ENCODE peak calls at places on chromosomes 4 and X, in four cellular contexts. W is HL-60, F is K562, K is GM12878. V is an unnamed sample.

GRCh38 chr4:146654648-146654975 is 15.9 kb downstream of the POU4F2 start:
- DNase-seq in W (no peak), F (no peak), K (no peak), V (no peak)

GRCh38 chrX:136065044-136065671 is 79.9 kb downstream of the SLC9A6 start:
- DNase-seq in W (peak; percentile 41), F (no peak), K (no peak), V (no peak)

GRCh38 chrX:119189586-119189985 is 46.5 kb upstream of the PGRMC1 start:
- DNase-seq in W (no peak), F (no peak), K (no peak), V (no peak)

GRCh38 chr4:155402941-155403340 is 26.2 kb upstream of the MAP9 start:
- DNase-seq in W (no peak), F (no peak), K (no peak), V (no peak)

GRCh38 chr4:24991015-24991414 is 39.7 kb downstream of the LGI2 start:
- DNase-seq in W (no peak), F (no peak), K (no peak), V (no peak)

GRCh38 chr4:137623013-137623412 is 90.7 kb upstream of the PCDH18 start:
- DNase-seq in W (no peak), F (no peak), K (no peak), V (no peak)

GRCh38 chrX:115261148-115261547 is 27.3 kb upstream of the LRCH2 start:
- DNase-seq in W (no peak), F (no peak), K (no peak), V (no peak)

GRCh38 chr4:127055349-127055748 is 577.4 kb upstream of the INTU start:
- DNase-seq in W (no peak), F (no peak), K (no peak), V (no peak)

GRCh38 chr4:386708-387105 is 49.1 kb downstream of the ZNF141 start:
- DNase-seq in W (no peak), F (no peak), K (no peak), V (no peak)

GRCh38 chrX:96314974-96315373 is 369.7 kb upstream of the DIAPH2 start:
- DNase-seq in W (no peak), F (no peak), K (no peak), V (no peak)

GRCh38 chr4:112277220-112277619 is 8.5 kb downstream of the TIFA start:
- DNase-seq in W (no peak), F (no peak), K (no peak), V (no peak)

GRCh38 chrX:74371399-74371798 is 49.9 kb upstream of the SLC16A2 start:
- DNase-seq in W (no peak), F (no peak), K (no peak), V (no peak)

GRCh38 chr4:12375805-12376204 is 947.1 kb upstream of the HS3ST1 start:
- DNase-seq in W (no peak), F (no peak), K (no peak), V (no peak)

GRCh38 chr4:37827030-37827705 is 682 bp downstream of the PGM2 start:
- DNase-seq in W (no peak), F (no peak), K (no peak), V (peak; percentile 35)

GRCh38 chr4:128286474-128287158 is 997 bp downstream of the PGRMC2 start:
- DNase-seq in W (peak; percentile 34), F (peak; percentile 33), K (no peak), V (no peak)

GRCh38 chr4:25080571-25080970 is 49.8 kb upstream of the LGI2 start:
- DNase-seq in W (no peak), F (no peak), K (no peak), V (no peak)

GRCh38 chr4:76198411-76199237 is 15.0 kb downstream of the SCARB2 start:
- DNase-seq in W (peak; percentile 76), F (peak; percentile 37), K (peak; percentile 87), V (no peak)

GRCh38 chrX:41785685-41786084 is 61.7 kb downstream of the GPR82 start:
- DNase-seq in W (no peak), F (no peak), K (no peak), V (no peak)

GRCh38 chr4:48698029-48698901 is 81.8 kb downstream of the FRYL start:
- DNase-seq in W (peak; percentile 75), F (peak; percentile 12), K (no peak), V (no peak)

GRCh38 chr4:77617203-77617602 is 11.6 kb downstream of the CXCL13 start:
- DNase-seq in W (no peak), F (no peak), K (no peak), V (no peak)

GRCh38 chrX:120000490-120001246 is 57.1 kb upstream of the NKAP start:
- DNase-seq in W (no peak), F (no peak), K (no peak), V (no peak)

GRCh38 chr4:85565761-85566480 is 91.0 kb downstream of the ARHGAP24 start:
- DNase-seq in W (no peak), F (no peak), K (peak; percentile 32), V (no peak)

GRCh38 chr4:8600266-8600665 is 7.7 kb downstream of the CPZ start:
- DNase-seq in W (no peak), F (no peak), K (no peak), V (no peak)

GRCh38 chr4:48109413-48110263 is 24.4 kb downstream of the TXK start:
- DNase-seq in W (peak; percentile 32), F (no peak), K (no peak), V (peak; percentile 22)

GRCh38 chr4:13547563-13548041 is 3.3 kb upstream of the NKX3-2 start:
- DNase-seq in W (no peak), F (no peak), K (no peak), V (peak; percentile 39)

GRCh38 chrX:9875801-9876200 is 89.6 kb downstream of the SHROOM2 start:
- DNase-seq in W (no peak), F (no peak), K (no peak), V (no peak)
- TF ChIP-seq SPI1 in W (no peak), F (no peak), K (no peak), V (no peak)

GRCh38 chrX:108090474-108091265 is 672 bp downstream of the PSMD10 start:
- DNase-seq in W (no peak), F (no peak), K (no peak), V (no peak)
- TF ChIP-seq POLR2AphosphoS5 in W (no peak), F (no peak), K (no peak), V (no peak)

GRCh38 chr4:169267070-169267469 is 3.7 kb downstream of the SH3RF1 start:
- DNase-seq in W (no peak), F (no peak), K (no peak), V (no peak)

GRCh38 chr4:169271692-169272007 is 894 bp upstream of the SH3RF1 start:
- DNase-seq in W (no peak), F (no peak), K (no peak), V (no peak)

GRCh38 chr4:169270156-169270809 is 473 bp downstream of the SH3RF1 start:
- DNase-seq in W (peak; percentile 59), F (peak; percentile 32), K (no peak), V (peak; percentile 63)

GRCh38 chr4:169270810-169271691 is at the start of gene SH3RF1:
- DNase-seq in W (peak; percentile 54), F (peak; percentile 53), K (no peak), V (peak; percentile 63)

GRCh38 chr4:169268951-169269781 is 1.6 kb downstream of the SH3RF1 start:
- DNase-seq in W (no peak), F (no peak), K (no peak), V (no peak)
- TF ChIP-seq SPI1 in W (no peak), F (no peak), K (no peak), V (no peak)

GRCh38 chrX:24283122-24283789 is 30.6 kb downstream of the SUPT20HL2 start:
- DNase-seq in W (no peak), F (no peak), K (no peak), V (no peak)
- TF ChIP-seq POLR2AphosphoS5 in W (no peak), F (no peak), K (no peak), V (no peak)

GRCh38 chrX:47080915-47081236 is 2.6 kb downstream of the RGN start:
- DNase-seq in W (no peak), F (no peak), K (no peak), V (no peak)

GRCh38 chrX:47078129-47079043 is at the start of gene RGN:
- DNase-seq in W (no peak), F (no peak), K (no peak), V (no peak)

DNA sequence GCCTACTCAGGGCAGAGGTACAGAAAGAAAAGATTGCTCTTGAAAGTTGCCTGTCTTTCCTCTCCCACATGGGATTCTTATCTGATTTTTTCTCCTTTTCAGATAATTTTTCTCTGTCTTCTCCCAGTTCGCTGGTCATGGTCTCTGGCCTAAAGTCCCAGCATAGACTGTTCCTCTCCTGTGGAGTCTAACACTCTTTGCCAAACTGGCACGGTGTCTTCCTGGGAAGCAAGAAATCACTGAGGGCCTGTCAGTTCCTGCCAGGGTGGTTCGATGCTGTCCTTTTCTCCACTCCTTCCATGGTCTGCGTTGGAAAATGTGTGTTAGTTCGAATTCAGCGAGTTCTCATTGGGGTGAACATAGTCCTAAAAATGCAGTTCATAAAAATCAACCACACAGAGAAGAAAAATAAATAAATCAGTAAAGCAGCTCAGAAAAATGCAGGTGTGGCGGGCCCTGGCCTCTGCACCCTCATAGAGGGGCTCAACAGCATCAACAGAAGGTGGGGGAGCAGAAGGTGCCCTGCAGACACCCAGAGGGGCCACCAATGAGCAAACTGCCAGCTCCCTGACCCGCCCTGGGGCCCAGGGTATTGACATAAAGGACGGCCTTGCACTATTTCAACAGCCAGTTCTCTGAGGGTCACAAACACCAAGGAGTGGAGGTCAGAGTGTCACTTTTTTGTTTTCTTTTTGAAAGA is 2.1 kb downstream of the RGN start:
- DNase-seq in W (no peak), F (no peak), K (no peak), V (no peak)
- TF ChIP-seq SPI1 in W (no peak), F (no peak), K (no peak), V (no peak)

GRCh38 chr4:10018818-10019438 is 2.4 kb downstream of the SLC2A9 start:
- DNase-seq in W (peak; percentile 97), F (peak; percentile 92), K (peak; percentile 64), V (peak; percentile 96)
- TF ChIP-seq POLR2AphosphoS5 in W (peak; percentile 59), F (no peak), K (peak; percentile 68), V (peak; percentile 70)

GRCh38 chrX:30905325-30905724 is 16.3 kb upstream of the TAB3 start:
- DNase-seq in W (no peak), F (no peak), K (no peak), V (no peak)

GRCh38 chrX:30913556-30913955 is 24.5 kb upstream of the TAB3 start:
- DNase-seq in W (no peak), F (no peak), K (no peak), V (no peak)

GRCh38 chrX:30904632-30905031 is 15.6 kb upstream of the TAB3 start:
- DNase-seq in W (no peak), F (no peak), K (no peak), V (no peak)

GRCh38 chrX:30906726-30907125 is 17.7 kb upstream of the TAB3 start:
- DNase-seq in W (no peak), F (no peak), K (no peak), V (no peak)

DNA sequence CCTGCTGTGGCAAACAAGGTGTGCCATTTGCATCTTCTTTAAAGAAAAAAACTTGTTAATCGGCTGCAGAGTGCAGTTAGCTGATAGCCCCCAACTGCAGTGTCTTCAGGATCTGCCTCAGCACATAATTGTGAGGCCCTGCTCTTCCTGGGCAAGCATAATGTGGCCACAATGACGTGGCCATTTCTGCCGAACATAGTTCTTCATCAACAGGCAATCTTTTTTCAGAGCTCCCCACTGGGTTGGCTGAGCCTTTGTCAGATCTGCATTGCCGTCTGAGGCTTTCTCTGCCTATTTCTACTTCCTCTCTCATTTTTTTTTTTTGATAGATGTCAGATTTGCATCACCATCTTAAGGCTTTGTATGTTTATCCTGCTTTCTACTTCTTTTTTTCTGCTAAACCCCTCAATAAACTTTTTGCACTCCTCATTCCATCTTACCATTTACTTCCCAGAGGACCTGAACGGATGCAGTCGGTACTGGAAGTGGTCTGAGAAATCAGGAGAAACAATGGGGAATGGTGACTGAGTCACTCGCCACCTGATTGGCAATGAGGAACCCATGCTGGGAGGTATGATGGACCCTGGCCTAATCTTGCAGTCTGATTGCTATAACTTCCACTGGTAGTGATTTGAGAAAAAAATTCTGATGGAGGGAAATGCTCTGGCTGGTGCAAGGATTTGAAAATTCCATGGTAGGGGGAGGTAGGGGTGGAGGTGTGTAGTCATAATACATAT is 21.2 kb upstream of the TAB3 start:
- DNase-seq in W (peak; percentile 37), F (peak; percentile 38), K (no peak), V (no peak)
- TF ChIP-seq SPI1 in W (peak; percentile 53), F (peak; percentile 31), K (no peak), V (no peak)

V was measured in GM12891.